ENCODE peak calls at places on chromosome 13, in four cellular contexts. One of them, this sample, is unnamed.

GRCh38 chr13:84358601-84359000 is 476.3 kb upstream of the SLITRK1 start:
- DNase-seq in mesendoderm: no peak
- DNase-seq in IMR-90: no peak
- DNase-seq in H9: no peak
- DNase-seq in this sample: no peak

GRCh38 chr13:66659291-66660012 is 570.7 kb downstream of the PCDH9 start:
- DNase-seq in mesendoderm: no peak
- DNase-seq in H9: no peak
- DNase-seq in IMR-90: no peak
- DNase-seq in this sample: no peak

GRCh38 chr13:78875792-78876580 is 217.0 kb upstream of the OBI1 start:
- DNase-seq in IMR-90: no peak
- DNase-seq in H9: peak; percentile 75
- DNase-seq in mesendoderm: peak; percentile 64
- DNase-seq in this sample: no peak

GRCh38 chr13:85228692-85229091 is 570.5 kb downstream of the SLITRK6 start:
- DNase-seq in H9: no peak
- DNase-seq in IMR-90: no peak
- DNase-seq in mesendoderm: no peak
- DNase-seq in this sample: peak; percentile 3

GRCh38 chr13:26300140-26300539 is 46.2 kb downstream of the CDK8 start:
- DNase-seq in H9: no peak
- DNase-seq in mesendoderm: no peak
- DNase-seq in IMR-90: peak; percentile 86
- DNase-seq in this sample: no peak

GRCh38 chr13:63910406-63910957 is 2494.8 kb upstream of the PCDH20 start:
- DNase-seq in mesendoderm: peak; percentile 75
- DNase-seq in IMR-90: peak; percentile 7
- DNase-seq in H9: peak; percentile 40
- DNase-seq in this sample: peak; percentile 3

GRCh38 chr13:72104656-72105180 is 237.7 kb upstream of the DACH1 start:
- DNase-seq in IMR-90: no peak
- DNase-seq in H9: no peak
- DNase-seq in mesendoderm: no peak
- DNase-seq in this sample: no peak

GRCh38 chr13:59038824-59039223 is 1124.9 kb downstream of the DIAPH3 start:
- DNase-seq in H9: no peak
- DNase-seq in mesendoderm: no peak
- DNase-seq in IMR-90: peak; percentile 15
- DNase-seq in this sample: no peak

GRCh38 chr13:20093946-20094345 is 66.9 kb downstream of the GJA3 start:
- DNase-seq in IMR-90: no peak
- DNase-seq in mesendoderm: no peak
- DNase-seq in H9: no peak
- DNase-seq in this sample: no peak

GRCh38 chr13:101846701-101847100 is 394.2 kb downstream of the ITGBL1 start:
- DNase-seq in H9: no peak
- DNase-seq in mesendoderm: no peak
- DNase-seq in IMR-90: no peak
- DNase-seq in this sample: no peak

GRCh38 chr13:47794963-47795362 is 206.1 kb downstream of the SUCLA2 start:
- DNase-seq in H9: no peak
- DNase-seq in mesendoderm: peak; percentile 51
- DNase-seq in IMR-90: peak; percentile 2
- DNase-seq in this sample: no peak

GRCh38 chr13:70253411-70253810 is 145.2 kb upstream of the KLHL1 start:
- DNase-seq in mesendoderm: no peak
- DNase-seq in H9: no peak
- DNase-seq in IMR-90: no peak
- DNase-seq in this sample: no peak

GRCh38 chr13:96851856-96852255 is 142.4 kb downstream of the OXGR1 start:
- DNase-seq in mesendoderm: peak; percentile 8
- DNase-seq in H9: no peak
- DNase-seq in IMR-90: no peak
- DNase-seq in this sample: no peak

GRCh38 chr13:99990045-99990977 is 8.7 kb downstream of the ZIC2 start:
- DNase-seq in IMR-90: no peak
- DNase-seq in H9: peak; percentile 74
- DNase-seq in mesendoderm: peak; percentile 88
- DNase-seq in this sample: no peak

GRCh38 chr13:49388256-49388655 is 55.6 kb downstream of the CAB39L start:
- DNase-seq in IMR-90: peak; percentile 22
- DNase-seq in H9: no peak
- DNase-seq in mesendoderm: no peak
- DNase-seq in this sample: no peak

GRCh38 chr13:66994097-66994496 is 236.0 kb downstream of the PCDH9 start:
- DNase-seq in IMR-90: peak; percentile 52
- DNase-seq in mesendoderm: peak; percentile 90
- DNase-seq in H9: peak; percentile 85
- DNase-seq in this sample: no peak

GRCh38 chr13:50645092-50645491 is 198.4 kb downstream of the DLEU7 start:
- DNase-seq in IMR-90: no peak
- DNase-seq in mesendoderm: no peak
- DNase-seq in H9: no peak
- DNase-seq in this sample: peak; percentile 52

GRCh38 chr13:20960663-20961309 is 58.2 kb upstream of the XPO4 start:
- DNase-seq in mesendoderm: no peak
- DNase-seq in H9: no peak
- DNase-seq in IMR-90: no peak
- DNase-seq in this sample: no peak

GRCh38 chr13:53151692-53152421 is 123.2 kb downstream of the OLFM4 start:
- DNase-seq in mesendoderm: peak; percentile 94
- DNase-seq in IMR-90: peak; percentile 34
- DNase-seq in H9: peak; percentile 78
- DNase-seq in this sample: peak; percentile 68

GRCh38 chr13:58620171-58620570 is 988.6 kb downstream of the PCDH17 start:
- DNase-seq in IMR-90: no peak
- DNase-seq in H9: no peak
- DNase-seq in mesendoderm: peak; percentile 72
- DNase-seq in this sample: no peak

GRCh38 chr13:71874490-71874889 is 7.5 kb upstream of the DACH1 start:
- DNase-seq in mesendoderm: no peak
- DNase-seq in H9: no peak
- DNase-seq in IMR-90: no peak
- DNase-seq in this sample: no peak

GRCh38 chr13:66312312-66313087 is 917.6 kb downstream of the PCDH9 start:
- DNase-seq in mesendoderm: no peak
- DNase-seq in IMR-90: peak; percentile 80
- DNase-seq in H9: no peak
- DNase-seq in this sample: no peak

GRCh38 chr13:71316964-71317363 is 550.0 kb downstream of the DACH1 start:
- DNase-seq in H9: no peak
- DNase-seq in IMR-90: no peak
- DNase-seq in mesendoderm: no peak
- DNase-seq in this sample: no peak

GRCh38 chr13:102291587-102292218 is 110.1 kb downstream of the FGF14 start:
- DNase-seq in mesendoderm: peak; percentile 46
- DNase-seq in IMR-90: peak; percentile 27
- DNase-seq in H9: peak; percentile 33
- DNase-seq in this sample: no peak

GRCh38 chr13:62910541-62910940 is 1494.9 kb upstream of the PCDH20 start:
- DNase-seq in H9: no peak
- DNase-seq in mesendoderm: no peak
- DNase-seq in IMR-90: no peak
- DNase-seq in this sample: no peak

GRCh38 chr13:39385621-39386231 is 217.3 kb downstream of the LHFPL6 start:
- DNase-seq in IMR-90: peak; percentile 15
- DNase-seq in H9: peak; percentile 47
- DNase-seq in mesendoderm: peak; percentile 96
- DNase-seq in this sample: no peak

DNA sequence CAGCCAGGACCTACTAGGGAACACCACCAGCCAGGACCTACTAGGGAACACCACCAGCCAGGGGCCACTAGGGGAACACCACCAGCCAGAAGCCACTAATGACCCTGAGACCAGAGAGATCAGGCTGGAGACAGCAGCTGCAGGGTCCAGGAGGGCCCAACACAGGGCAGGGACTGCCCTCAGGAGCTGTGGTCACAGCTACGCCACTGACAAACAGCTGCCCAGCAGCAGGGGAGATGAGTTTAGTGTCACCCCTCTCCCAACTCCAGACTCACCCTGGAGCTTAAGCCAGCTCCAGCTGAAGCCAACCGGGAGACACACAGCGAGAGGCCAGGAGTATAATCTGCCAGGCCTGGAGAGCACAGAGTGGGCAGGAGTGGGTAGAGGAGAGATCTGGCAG is 25.7 kb downstream of the TUBGCP3 start:
- DNase-seq in H9: no peak
- DNase-seq in IMR-90: no peak
- DNase-seq in mesendoderm: no peak
- DNase-seq in this sample: no peak
- H2AK5ac ChIP-seq in H9: no peak overlapping the region
- H2AK5ac ChIP-seq in IMR-90: no peak overlapping the region
- H2AK5ac ChIP-seq in mesendoderm: no peak overlapping the region
- H2AK5ac ChIP-seq in this sample: no peak overlapping the region

GRCh38 chr13:112141643-112142400 is 74.9 kb downstream of the SOX1 start:
- DNase-seq in mesendoderm: no peak
- DNase-seq in IMR-90: no peak
- DNase-seq in H9: no peak
- DNase-seq in this sample: no peak
- H2AK5ac ChIP-seq in mesendoderm: no peak overlapping the region
- H2AK5ac ChIP-seq in IMR-90: no peak overlapping the region
- H2AK5ac ChIP-seq in H9: no peak overlapping the region
- H2AK5ac ChIP-seq in this sample: no peak overlapping the region

DNA sequence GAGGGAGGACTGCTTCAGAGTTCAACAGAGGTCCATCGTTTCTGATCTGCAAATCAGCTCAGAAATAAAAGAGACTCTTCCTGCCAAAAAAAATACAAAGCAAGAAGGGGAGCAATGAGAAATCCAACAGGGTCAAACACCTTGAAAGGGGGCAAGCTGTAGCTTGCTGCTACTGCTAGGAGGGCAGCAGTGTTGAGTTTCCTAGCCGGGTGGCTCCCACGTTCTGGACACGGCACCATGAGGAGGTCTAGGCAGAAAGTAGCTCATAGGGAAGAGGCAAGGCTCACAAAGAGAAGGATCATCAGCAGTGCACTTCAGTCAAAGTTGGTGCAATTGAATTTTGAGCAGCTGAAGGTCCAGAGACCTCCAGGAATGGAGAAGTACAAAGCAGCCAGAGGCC is 75.3 kb downstream of the FOXO1 start:
- DNase-seq in IMR-90: no peak
- DNase-seq in H9: no peak
- DNase-seq in mesendoderm: no peak
- DNase-seq in this sample: no peak
- H2AK5ac ChIP-seq in IMR-90: no peak overlapping the region
- H2AK5ac ChIP-seq in H9: no peak overlapping the region
- H2AK5ac ChIP-seq in mesendoderm: no peak overlapping the region
- H2AK5ac ChIP-seq in this sample: no peak overlapping the region

GRCh38 chr13:95155093-95155492 is 146.2 kb downstream of the ABCC4 start:
- DNase-seq in mesendoderm: no peak
- DNase-seq in IMR-90: no peak
- DNase-seq in H9: no peak
- DNase-seq in this sample: no peak
- H2AK5ac ChIP-seq in mesendoderm: no peak overlapping the region
- H2AK5ac ChIP-seq in IMR-90: no peak overlapping the region
- H2AK5ac ChIP-seq in H9: no peak overlapping the region
- H2AK5ac ChIP-seq in this sample: no peak overlapping the region

GRCh38 chr13:94968040-94968756 is 255.9 kb upstream of the SOX21 start:
- DNase-seq in mesendoderm: peak; percentile 74
- DNase-seq in H9: peak; percentile 75
- DNase-seq in IMR-90: no peak
- DNase-seq in this sample: no peak

GRCh38 chr13:94972262-94972661 is 259.9 kb upstream of the SOX21 start:
- DNase-seq in IMR-90: no peak
- DNase-seq in mesendoderm: no peak
- DNase-seq in H9: no peak
- DNase-seq in this sample: no peak

GRCh38 chr13:94966380-94966779 is 254.0 kb upstream of the SOX21 start:
- DNase-seq in mesendoderm: no peak
- DNase-seq in H9: no peak
- DNase-seq in IMR-90: no peak
- DNase-seq in this sample: no peak

GRCh38 chr13:94968757-94969086 is 256.4 kb upstream of the SOX21 start:
- DNase-seq in mesendoderm: no peak
- DNase-seq in IMR-90: no peak
- DNase-seq in H9: no peak
- DNase-seq in this sample: no peak

GRCh38 chr13:94967183-94968039 is 255.1 kb upstream of the SOX21 start:
- DNase-seq in H9: peak; percentile 62
- DNase-seq in IMR-90: no peak
- DNase-seq in mesendoderm: peak; percentile 29
- DNase-seq in this sample: no peak
- H2AK5ac ChIP-seq in H9: no peak overlapping the region
- H2AK5ac ChIP-seq in IMR-90: no peak overlapping the region
- H2AK5ac ChIP-seq in mesendoderm: no peak overlapping the region
- H2AK5ac ChIP-seq in this sample: no peak overlapping the region

DNA sequence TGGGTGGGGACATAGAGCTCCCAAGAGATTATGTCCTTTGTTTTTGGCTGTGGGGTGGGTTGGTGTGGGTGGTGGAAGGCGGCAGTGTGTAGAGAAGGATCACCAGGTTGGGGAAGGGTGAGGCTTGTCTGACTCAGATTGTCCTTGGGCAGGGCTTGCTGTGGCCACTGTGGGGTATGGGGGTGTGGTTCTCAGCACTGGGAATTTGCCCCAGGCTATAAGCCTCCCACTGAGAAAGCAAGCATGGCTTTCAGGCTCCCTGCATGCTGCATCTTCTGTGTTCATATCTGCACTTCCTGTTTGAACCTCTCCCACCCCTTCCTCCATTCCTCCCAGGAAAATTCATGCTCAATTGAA is 34.9 kb downstream of the DNAJC15 start:
- DNase-seq in mesendoderm: peak; percentile 83
- DNase-seq in IMR-90: peak; percentile 62
- DNase-seq in H9: peak; percentile 45
- DNase-seq in this sample: peak; percentile 83
- H2AK5ac ChIP-seq in mesendoderm: peak overlapping the region; percentile 92
- H2AK5ac ChIP-seq in IMR-90: peak overlapping the region; percentile 71
- H2AK5ac ChIP-seq in H9: no peak overlapping the region
- H2AK5ac ChIP-seq in this sample: peak overlapping the region; percentile 94

DNA sequence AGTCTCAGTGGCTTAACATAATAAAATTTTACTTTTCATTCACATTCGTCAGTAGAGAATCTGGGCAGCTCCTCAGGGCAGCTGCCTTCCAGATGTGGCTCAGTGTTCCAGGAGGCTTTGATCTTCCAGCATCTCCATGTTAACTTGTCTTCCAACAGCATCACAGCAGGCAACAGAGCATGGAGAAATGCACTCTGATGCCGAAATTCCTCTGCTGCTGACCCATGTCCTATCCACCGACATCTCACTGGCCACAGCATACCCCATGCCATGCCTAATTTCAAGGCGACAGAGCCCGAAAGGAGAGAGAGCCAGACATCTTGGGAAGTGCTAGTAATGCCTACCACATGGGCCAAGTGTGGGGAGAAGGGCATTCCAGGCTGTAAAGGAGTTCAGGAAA is 64.9 kb upstream of the MEDAG start:
- DNase-seq in IMR-90: peak; percentile 45
- DNase-seq in H9: no peak
- DNase-seq in mesendoderm: no peak
- DNase-seq in this sample: no peak
- H2AK5ac ChIP-seq in IMR-90: peak overlapping the region; percentile 72
- H2AK5ac ChIP-seq in H9: no peak overlapping the region
- H2AK5ac ChIP-seq in mesendoderm: no peak overlapping the region
- H2AK5ac ChIP-seq in this sample: no peak overlapping the region